ENCODE peak calls at places on chromosomes 13 and 19, in six cellular contexts. One of them, this sample, is unnamed.

GRCh38 chr13:58655086-58655485 is 1023.5 kb downstream of the PCDH17 start:
- DNase-seq in IMR-90: no peak
- DNase-seq in neuronal stem cell: no peak
- DNase-seq in H1: no peak
- DNase-seq in mesenchymal stem cell: no peak
- DNase-seq in trophoblast cell: no peak
- DNase-seq in this sample: no peak

GRCh38 chr19:51777570-51778460 is 16.8 kb downstream of the FPR2 start:
- DNase-seq in IMR-90: peak; percentile 80
- DNase-seq in neuronal stem cell: peak; percentile 70
- DNase-seq in H1: peak; percentile 50
- DNase-seq in mesenchymal stem cell: peak; percentile 75
- DNase-seq in trophoblast cell: peak; percentile 73
- DNase-seq in this sample: peak; percentile 92

GRCh38 chr13:30429721-30430694 is 7.7 kb downstream of the UBE2L5 start:
- DNase-seq in IMR-90: peak; percentile 95
- DNase-seq in neuronal stem cell: no peak
- DNase-seq in H1: no peak
- DNase-seq in mesenchymal stem cell: peak; percentile 91
- DNase-seq in trophoblast cell: peak; percentile 40
- DNase-seq in this sample: peak; percentile 50

GRCh38 chr19:2805991-2806649 is 13.5 kb upstream of the ZNF554 start:
- DNase-seq in IMR-90: no peak
- DNase-seq in neuronal stem cell: no peak
- DNase-seq in H1: no peak
- DNase-seq in mesenchymal stem cell: no peak
- DNase-seq in trophoblast cell: no peak
- DNase-seq in this sample: no peak

GRCh38 chr13:59856281-59856810 is 307.4 kb downstream of the DIAPH3 start:
- DNase-seq in IMR-90: no peak
- DNase-seq in neuronal stem cell: no peak
- DNase-seq in H1: no peak
- DNase-seq in mesenchymal stem cell: no peak
- DNase-seq in trophoblast cell: no peak
- DNase-seq in this sample: no peak

GRCh38 chr13:100675660-100676129 is 1.1 kb upstream of the TMTC4 start:
- DNase-seq in IMR-90: no peak
- DNase-seq in neuronal stem cell: no peak
- DNase-seq in H1: no peak
- DNase-seq in mesenchymal stem cell: no peak
- DNase-seq in trophoblast cell: no peak
- DNase-seq in this sample: peak; percentile 7

GRCh38 chr13:81686877-81687276 is 1346.0 kb upstream of the SPRY2 start:
- DNase-seq in IMR-90: no peak
- DNase-seq in neuronal stem cell: no peak
- DNase-seq in H1: no peak
- DNase-seq in mesenchymal stem cell: peak; percentile 28
- DNase-seq in trophoblast cell: no peak
- DNase-seq in this sample: no peak

GRCh38 chr13:67966065-67966464 is 735.9 kb upstream of the PCDH9 start:
- DNase-seq in IMR-90: no peak
- DNase-seq in neuronal stem cell: no peak
- DNase-seq in H1: no peak
- DNase-seq in mesenchymal stem cell: peak; percentile 1
- DNase-seq in trophoblast cell: no peak
- DNase-seq in this sample: peak; percentile 91

GRCh38 chr13:24630121-24630520 is 50.1 kb upstream of the ATP12A start:
- DNase-seq in IMR-90: no peak
- DNase-seq in neuronal stem cell: no peak
- DNase-seq in H1: no peak
- DNase-seq in mesenchymal stem cell: no peak
- DNase-seq in trophoblast cell: no peak
- DNase-seq in this sample: no peak

GRCh38 chr13:112444416-112445399 is 68.6 kb downstream of the SPACA7 start:
- DNase-seq in IMR-90: no peak
- DNase-seq in neuronal stem cell: no peak
- DNase-seq in H1: peak; percentile 38
- DNase-seq in mesenchymal stem cell: no peak
- DNase-seq in trophoblast cell: no peak
- DNase-seq in this sample: no peak

GRCh38 chr13:29196409-29197074 is 376.4 kb downstream of the MTUS2 start:
- DNase-seq in IMR-90: no peak
- DNase-seq in neuronal stem cell: no peak
- DNase-seq in H1: no peak
- DNase-seq in mesenchymal stem cell: no peak
- DNase-seq in trophoblast cell: no peak
- DNase-seq in this sample: no peak

GRCh38 chr19:10135551-10136334 is 16.0 kb upstream of the EIF3G start:
- DNase-seq in IMR-90: no peak
- DNase-seq in neuronal stem cell: no peak
- DNase-seq in H1: no peak
- DNase-seq in mesenchymal stem cell: no peak
- DNase-seq in trophoblast cell: no peak
- DNase-seq in this sample: no peak

DNA sequence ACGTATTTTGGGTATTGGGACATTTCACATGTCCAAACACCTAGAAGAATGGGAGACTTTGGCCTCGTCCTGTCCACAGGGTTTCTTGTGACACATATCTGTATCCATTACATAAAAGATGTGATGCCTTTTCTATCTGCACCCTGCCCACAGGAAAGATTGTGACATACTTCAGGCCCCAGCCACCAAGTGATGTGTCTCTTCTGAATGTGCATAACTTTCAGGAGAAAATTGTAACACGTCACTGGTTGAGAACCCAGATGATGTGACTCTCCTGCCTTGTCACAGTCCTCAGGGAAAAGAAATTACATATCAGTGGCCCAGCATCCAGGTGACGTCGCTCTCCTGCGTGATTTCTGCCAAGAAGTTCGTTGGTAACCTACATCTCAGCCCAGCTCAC is 21.0 kb upstream of the ZNF681 start:
- DNase-seq in IMR-90: no peak
- DNase-seq in neuronal stem cell: no peak
- DNase-seq in H1: no peak
- DNase-seq in mesenchymal stem cell: no peak
- DNase-seq in trophoblast cell: peak; percentile 96
- DNase-seq in this sample: no peak
- H3K36me3 ChIP-seq in IMR-90: no peaks in the 10 kb centered on the region
- H3K36me3 ChIP-seq in neuronal stem cell: peaks cover 97% of the 10 kb centered on the region
- H3K36me3 ChIP-seq in H1: peaks cover 68% of the 10 kb centered on the region
- H3K36me3 ChIP-seq in mesenchymal stem cell: no peaks in the 10 kb centered on the region
- H3K36me3 ChIP-seq in trophoblast cell: peaks cover 6% of the 10 kb centered on the region
- H3K36me3 ChIP-seq in this sample: peaks cover 14% of the 10 kb centered on the region

DNA sequence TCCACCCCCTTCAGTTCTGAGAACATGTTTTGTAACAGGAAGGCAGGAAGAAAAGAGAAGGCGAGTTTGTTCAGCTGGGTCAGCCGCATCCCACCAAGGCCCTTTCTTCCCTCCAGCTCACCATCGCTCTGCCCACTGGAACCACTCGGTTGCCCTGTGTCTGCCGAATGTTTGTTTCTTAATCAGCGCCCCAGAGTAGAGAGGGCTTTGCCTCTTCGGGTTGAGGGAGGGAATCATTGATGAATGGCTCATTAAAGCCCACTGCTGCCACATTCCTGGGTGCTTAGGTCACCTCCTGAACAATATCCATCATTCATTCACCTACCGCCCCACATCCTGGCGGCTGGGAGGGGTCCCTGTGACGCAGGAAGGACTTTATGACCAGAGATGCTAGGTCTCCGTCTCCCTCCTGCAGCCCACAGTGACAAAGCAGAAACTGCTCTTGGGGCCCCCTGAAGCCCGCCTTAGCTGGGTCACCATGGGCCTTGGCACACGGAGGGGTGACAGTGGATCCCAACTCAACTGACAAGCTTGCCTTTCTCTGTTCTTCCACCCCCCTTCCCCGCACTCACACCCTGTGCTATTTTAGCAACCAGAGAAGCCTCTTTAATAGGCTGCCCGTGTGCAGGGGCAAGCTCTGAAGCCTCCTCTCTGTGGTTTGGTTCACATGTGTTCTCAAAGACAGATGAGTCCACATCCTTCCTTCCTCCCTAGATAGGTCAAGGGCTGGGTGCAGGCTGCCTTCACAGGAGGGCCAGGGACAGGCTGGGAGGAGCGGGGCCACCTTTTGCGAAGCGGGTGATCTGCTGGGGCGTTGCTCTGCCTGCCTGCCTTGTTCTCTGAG is 46.2 kb downstream of the ACTN4 start:
- DNase-seq in IMR-90: peak; percentile 63
- DNase-seq in neuronal stem cell: peak; percentile 89
- DNase-seq in H1: no peak
- DNase-seq in mesenchymal stem cell: peak; percentile 84
- DNase-seq in trophoblast cell: no peak
- DNase-seq in this sample: peak; percentile 94
- H3K4ac ChIP-seq in IMR-90: peak overlapping the region; percentile 92
- H3K4ac ChIP-seq in neuronal stem cell: peak overlapping the region; percentile 91
- H3K4ac ChIP-seq in H1: peak overlapping the region; percentile 44
- H3K4ac ChIP-seq in mesenchymal stem cell: peak overlapping the region; percentile 92
- H3K4ac ChIP-seq in trophoblast cell: peak overlapping the region; percentile 87
- H3K4ac ChIP-seq in this sample: no peak overlapping the region

DNA sequence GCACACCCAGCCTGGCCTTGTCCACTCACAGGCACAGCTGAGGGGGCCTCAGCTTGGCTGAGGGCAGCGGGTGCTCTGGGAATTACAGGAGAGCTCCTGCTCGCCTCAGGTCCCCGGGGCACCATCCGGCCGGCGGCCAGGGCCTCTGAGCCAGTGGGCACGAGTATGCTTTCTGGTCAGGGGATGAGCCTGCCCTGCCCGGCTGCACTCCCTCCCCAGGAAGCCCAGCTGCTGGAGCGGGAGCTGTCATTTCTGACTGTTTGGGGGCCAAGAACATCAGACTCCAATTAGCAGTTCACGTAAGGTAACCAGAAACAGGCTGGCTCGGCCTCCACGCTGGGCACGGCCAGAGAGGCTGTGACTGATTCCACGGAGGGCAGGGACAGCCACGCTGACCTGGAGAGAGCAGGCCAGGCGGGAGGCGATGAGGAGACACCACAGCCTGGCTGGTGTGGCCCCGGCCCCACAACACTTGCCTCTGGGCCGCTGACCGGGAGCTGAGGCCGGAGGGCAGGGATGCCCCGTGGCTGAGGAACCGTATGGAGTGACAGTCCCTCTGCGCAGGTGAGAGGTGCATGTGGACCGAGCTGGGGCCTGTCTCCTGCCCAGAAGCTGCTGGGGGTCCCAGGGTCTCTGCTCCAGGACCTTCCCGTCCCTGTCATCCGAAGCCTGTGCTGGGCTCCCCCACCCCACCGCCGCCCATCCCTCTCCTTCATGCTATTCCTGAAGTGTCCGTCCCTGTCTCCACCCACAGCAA is 15.5 kb downstream of the CEBPG start:
- DNase-seq in IMR-90: no peak
- DNase-seq in neuronal stem cell: no peak
- DNase-seq in H1: peak; percentile 45
- DNase-seq in mesenchymal stem cell: no peak
- DNase-seq in trophoblast cell: no peak
- DNase-seq in this sample: no peak
- H3K27ac ChIP-seq in IMR-90: no peak overlapping the region
- H3K27ac ChIP-seq in neuronal stem cell: no peak overlapping the region
- H3K27ac ChIP-seq in H1: no peak overlapping the region
- H3K27ac ChIP-seq in mesenchymal stem cell: no peak overlapping the region
- H3K27ac ChIP-seq in trophoblast cell: no peak overlapping the region
- H3K27ac ChIP-seq in this sample: no peak overlapping the region

GRCh38 chr13:45336025-45336800 is 4.8 kb downstream of the TPT1 start:
- DNase-seq in IMR-90: no peak
- DNase-seq in neuronal stem cell: no peak
- DNase-seq in H1: no peak
- DNase-seq in mesenchymal stem cell: no peak
- DNase-seq in trophoblast cell: no peak
- DNase-seq in this sample: no peak

GRCh38 chr13:45339399-45339798 is 1.6 kb downstream of the TPT1 start:
- DNase-seq in IMR-90: no peak
- DNase-seq in neuronal stem cell: no peak
- DNase-seq in H1: no peak
- DNase-seq in mesenchymal stem cell: no peak
- DNase-seq in trophoblast cell: no peak
- DNase-seq in this sample: no peak

GRCh38 chr13:45335397-45336024 is 5.5 kb downstream of the TPT1 start:
- DNase-seq in IMR-90: no peak
- DNase-seq in neuronal stem cell: no peak
- DNase-seq in H1: no peak
- DNase-seq in mesenchymal stem cell: peak; percentile 45
- DNase-seq in trophoblast cell: no peak
- DNase-seq in this sample: no peak

GRCh38 chr13:45337803-45338202 is 3.2 kb downstream of the TPT1 start:
- DNase-seq in IMR-90: no peak
- DNase-seq in neuronal stem cell: no peak
- DNase-seq in H1: no peak
- DNase-seq in mesenchymal stem cell: no peak
- DNase-seq in trophoblast cell: no peak
- DNase-seq in this sample: no peak

GRCh38 chr13:45337395-45337794 is 3.6 kb downstream of the TPT1 start:
- DNase-seq in IMR-90: no peak
- DNase-seq in neuronal stem cell: no peak
- DNase-seq in H1: no peak
- DNase-seq in mesenchymal stem cell: no peak
- DNase-seq in trophoblast cell: no peak
- DNase-seq in this sample: no peak
- H3K36me3 ChIP-seq in IMR-90: peaks cover 45% of the 10 kb centered on the region
- H3K36me3 ChIP-seq in neuronal stem cell: peaks cover 67% of the 10 kb centered on the region
- H3K36me3 ChIP-seq in H1: peaks cover 62% of the 10 kb centered on the region
- H3K36me3 ChIP-seq in mesenchymal stem cell: peaks cover 63% of the 10 kb centered on the region
- H3K36me3 ChIP-seq in trophoblast cell: peaks cover 15% of the 10 kb centered on the region
- H3K36me3 ChIP-seq in this sample: peaks cover 22% of the 10 kb centered on the region

GRCh38 chr19:38850976-38851621 is 1.3 kb upstream of the HNRNPL start:
- DNase-seq in IMR-90: no peak
- DNase-seq in neuronal stem cell: peak; percentile 76
- DNase-seq in H1: peak; percentile 69
- DNase-seq in mesenchymal stem cell: no peak
- DNase-seq in trophoblast cell: no peak
- DNase-seq in this sample: peak; percentile 29

GRCh38 chr19:38849746-38850230 is at the start of gene HNRNPL:
- DNase-seq in IMR-90: no peak
- DNase-seq in neuronal stem cell: no peak
- DNase-seq in H1: peak; percentile 99
- DNase-seq in mesenchymal stem cell: no peak
- DNase-seq in trophoblast cell: no peak
- DNase-seq in this sample: no peak

GRCh38 chr19:38848299-38849146 is 1.3 kb downstream of the HNRNPL start:
- DNase-seq in IMR-90: no peak
- DNase-seq in neuronal stem cell: no peak
- DNase-seq in H1: no peak
- DNase-seq in mesenchymal stem cell: no peak
- DNase-seq in trophoblast cell: no peak
- DNase-seq in this sample: no peak

GRCh38 chr19:38850231-38850975 is 617 bp upstream of the HNRNPL start:
- DNase-seq in IMR-90: peak; percentile 100
- DNase-seq in neuronal stem cell: peak; percentile 100
- DNase-seq in H1: peak; percentile 96
- DNase-seq in mesenchymal stem cell: peak; percentile 100
- DNase-seq in trophoblast cell: peak; percentile 100
- DNase-seq in this sample: peak; percentile 100

DNA sequence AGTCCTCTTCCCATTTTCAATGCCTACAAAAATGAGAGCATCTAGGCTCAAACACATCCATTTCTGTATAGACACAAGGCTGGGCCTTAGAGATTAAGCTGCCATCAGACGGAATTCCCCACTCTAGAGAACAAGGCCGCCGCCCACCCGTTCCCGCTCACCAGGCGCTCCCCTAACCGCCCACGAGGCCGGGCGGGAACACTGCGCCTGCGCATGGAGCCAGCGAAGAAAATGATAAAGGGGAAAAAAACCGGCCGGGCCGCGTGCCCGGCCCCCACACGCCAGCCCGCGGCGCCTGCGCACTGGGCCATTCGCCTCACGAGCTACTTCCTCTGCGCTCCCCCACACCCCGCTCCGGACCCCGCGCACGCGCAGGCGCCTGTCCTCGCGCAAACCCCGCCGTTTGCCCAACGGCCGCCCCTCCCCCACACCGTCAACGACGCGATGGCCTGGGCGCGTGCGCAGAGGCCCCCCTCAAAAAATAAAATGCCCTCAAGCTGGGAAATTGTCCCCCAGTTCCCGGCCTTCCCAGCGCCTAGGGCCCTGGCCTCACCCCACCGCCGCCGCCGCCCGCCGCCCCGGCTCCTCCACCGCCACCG is 540 bp downstream of the HNRNPL start:
- DNase-seq in IMR-90: peak; percentile 92
- DNase-seq in neuronal stem cell: peak; percentile 96
- DNase-seq in H1: peak; percentile 94
- DNase-seq in mesenchymal stem cell: peak; percentile 94
- DNase-seq in trophoblast cell: peak; percentile 93
- DNase-seq in this sample: peak; percentile 96
- H3K4ac ChIP-seq in IMR-90: peak overlapping the region; percentile 62
- H3K4ac ChIP-seq in neuronal stem cell: peak overlapping the region; percentile 99
- H3K4ac ChIP-seq in H1: peak overlapping the region; percentile 92
- H3K4ac ChIP-seq in mesenchymal stem cell: peak overlapping the region; percentile 100
- H3K4ac ChIP-seq in trophoblast cell: peak overlapping the region; percentile 99
- H3K4ac ChIP-seq in this sample: peak overlapping the region; percentile 100

This sample was measured in mesendoderm.